ENCODE peak calls at places on chromosomes 1 and 21, in eight cellular contexts. A, G, D, B, F, N, C and H are unnamed samples.

GRCh38 chr1:240149488-240150094 is 57.9 kb downstream of the FMN2 start:
- DNase-seq in A (no peak), G (peak; percentile 36), D (no peak), B (no peak), F (no peak), N (no peak), C (no peak), H (no peak)

GRCh38 chr1:153333902-153334301 is 14.7 kb downstream of the PGLYRP4 start:
- DNase-seq in A (no peak), G (no peak), D (no peak), B (no peak), F (no peak), N (no peak), C (no peak), H (no peak)

GRCh38 chr1:53733975-53734649 is 4.9 kb downstream of the GLIS1 start:
- DNase-seq in A (no peak), G (no peak), D (no peak), B (no peak), F (no peak), N (no peak), C (peak; percentile 84), H (no peak)

GRCh38 chr1:77039739-77040138 is 172.5 kb downstream of the ST6GALNAC5 start:
- DNase-seq in A (no peak), G (no peak), D (no peak), B (peak; percentile 71), F (no peak), N (no peak), C (peak; percentile 93), H (no peak)

GRCh38 chr1:154791292-154792278 is 78.5 kb downstream of the KCNN3 start:
- DNase-seq in A (peak; percentile 34), G (no peak), D (peak; percentile 79), B (no peak), F (peak; percentile 78), N (peak; percentile 56), C (no peak), H (no peak)

GRCh38 chr1:188665477-188665876 is 1812.2 kb downstream of the BRINP3 start:
- DNase-seq in A (no peak), G (no peak), D (no peak), B (no peak), F (no peak), N (no peak), C (no peak), H (no peak)

GRCh38 chr1:53069663-53070327 is 7.8 kb downstream of the PODN start:
- DNase-seq in A (peak; percentile 37), G (peak; percentile 3), D (no peak), B (peak; percentile 29), F (no peak), N (peak; percentile 15), C (no peak), H (no peak)

GRCh38 chr21:30408782-30409494 is 13.1 kb downstream of the KRTAP13-1 start:
- DNase-seq in A (peak; percentile 54), G (peak; percentile 49), D (no peak), B (peak; percentile 58), F (no peak), N (peak; percentile 26), C (no peak), H (peak; percentile 72)

GRCh38 chr1:90763930-90764329 is 46.8 kb upstream of the BARHL2 start:
- DNase-seq in A (no peak), G (no peak), D (no peak), B (no peak), F (no peak), N (no peak), C (no peak), H (no peak)

GRCh38 chr1:161216945-161217712 is 2.0 kb downstream of the FCER1G start:
- DNase-seq in A (no peak), G (no peak), D (no peak), B (no peak), F (no peak), N (peak; percentile 36), C (no peak), H (no peak)

GRCh38 chr1:23814016-23814415 is 11.2 kb downstream of the HMGCL start:
- DNase-seq in A (no peak), G (no peak), D (no peak), B (no peak), F (no peak), N (no peak), C (no peak), H (no peak)